ENCODE peak calls at places on chromosomes 5 and 9, in six cellular contexts. One of them, this sample, is unnamed.

GRCh38 chr5:33588654-33589372 is 148.0 kb downstream of the TARS1 start:
- DNase-seq in IMR-90: no peak
- DNase-seq in fibroblast of mammary gland: no peak
- DNase-seq in adrenal gland: no peak
- DNase-seq in gastrocnemius medialis: no peak
- DNase-seq in neural progenitor cell: peak
- DNase-seq in this sample: no peak

GRCh38 chr5:158837908-158838307 is 261.8 kb downstream of the EBF1 start:
- DNase-seq in IMR-90: no peak
- DNase-seq in fibroblast of mammary gland: peak
- DNase-seq in adrenal gland: no peak
- DNase-seq in gastrocnemius medialis: peak
- DNase-seq in neural progenitor cell: no peak
- DNase-seq in this sample: no peak

GRCh38 chr9:130387398-130387797 is 57.4 kb upstream of the ASS1 start:
- DNase-seq in IMR-90: no peak
- DNase-seq in fibroblast of mammary gland: no peak
- DNase-seq in adrenal gland: no peak
- DNase-seq in gastrocnemius medialis: no peak
- DNase-seq in neural progenitor cell: no peak
- DNase-seq in this sample: no peak

GRCh38 chr5:116724971-116725370 is 150.3 kb upstream of the SEMA6A start:
- DNase-seq in IMR-90: no peak
- DNase-seq in fibroblast of mammary gland: no peak
- DNase-seq in adrenal gland: no peak
- DNase-seq in gastrocnemius medialis: no peak
- DNase-seq in neural progenitor cell: no peak
- DNase-seq in this sample: no peak

GRCh38 chr9:137611623-137612609 is 6.4 kb downstream of the ARRDC1 start:
- DNase-seq in IMR-90: peak
- DNase-seq in fibroblast of mammary gland: peak
- DNase-seq in adrenal gland: no peak
- DNase-seq in gastrocnemius medialis: peak
- DNase-seq in neural progenitor cell: no peak
- DNase-seq in this sample: peak

GRCh38 chr9:10050016-10050415 is 562.8 kb downstream of the PTPRD start:
- DNase-seq in IMR-90: peak
- DNase-seq in fibroblast of mammary gland: peak
- DNase-seq in adrenal gland: no peak
- DNase-seq in gastrocnemius medialis: no peak
- DNase-seq in neural progenitor cell: no peak
- DNase-seq in this sample: peak

GRCh38 chr9:37732086-37732744 is 21.4 kb upstream of the TRMT10B start:
- DNase-seq in IMR-90: no peak
- DNase-seq in fibroblast of mammary gland: no peak
- DNase-seq in adrenal gland: no peak
- DNase-seq in gastrocnemius medialis: no peak
- DNase-seq in neural progenitor cell: no peak
- DNase-seq in this sample: no peak

GRCh38 chr9:114034663-114035062 is 43.4 kb downstream of the AMBP start:
- DNase-seq in IMR-90: no peak
- DNase-seq in fibroblast of mammary gland: no peak
- DNase-seq in adrenal gland: no peak
- DNase-seq in gastrocnemius medialis: no peak
- DNase-seq in neural progenitor cell: no peak
- DNase-seq in this sample: no peak

GRCh38 chr9:73081979-73082657 is 69.5 kb upstream of the ANXA1 start:
- DNase-seq in IMR-90: peak
- DNase-seq in fibroblast of mammary gland: peak
- DNase-seq in adrenal gland: no peak
- DNase-seq in gastrocnemius medialis: no peak
- DNase-seq in neural progenitor cell: peak
- DNase-seq in this sample: peak

GRCh38 chr9:37119360-37119759 is 1.0 kb upstream of the ZCCHC7 start:
- DNase-seq in IMR-90: no peak
- DNase-seq in fibroblast of mammary gland: no peak
- DNase-seq in adrenal gland: no peak
- DNase-seq in gastrocnemius medialis: no peak
- DNase-seq in neural progenitor cell: no peak
- DNase-seq in this sample: no peak

GRCh38 chr5:122097391-122097790 is 19.3 kb upstream of the LOX start:
- DNase-seq in IMR-90: no peak
- DNase-seq in fibroblast of mammary gland: no peak
- DNase-seq in adrenal gland: no peak
- DNase-seq in gastrocnemius medialis: no peak
- DNase-seq in neural progenitor cell: no peak
- DNase-seq in this sample: no peak

GRCh38 chr9:79408200-79408599 is 163.6 kb upstream of the TLE4 start:
- DNase-seq in IMR-90: peak
- DNase-seq in fibroblast of mammary gland: no peak
- DNase-seq in adrenal gland: no peak
- DNase-seq in gastrocnemius medialis: no peak
- DNase-seq in neural progenitor cell: no peak
- DNase-seq in this sample: no peak

DNA sequence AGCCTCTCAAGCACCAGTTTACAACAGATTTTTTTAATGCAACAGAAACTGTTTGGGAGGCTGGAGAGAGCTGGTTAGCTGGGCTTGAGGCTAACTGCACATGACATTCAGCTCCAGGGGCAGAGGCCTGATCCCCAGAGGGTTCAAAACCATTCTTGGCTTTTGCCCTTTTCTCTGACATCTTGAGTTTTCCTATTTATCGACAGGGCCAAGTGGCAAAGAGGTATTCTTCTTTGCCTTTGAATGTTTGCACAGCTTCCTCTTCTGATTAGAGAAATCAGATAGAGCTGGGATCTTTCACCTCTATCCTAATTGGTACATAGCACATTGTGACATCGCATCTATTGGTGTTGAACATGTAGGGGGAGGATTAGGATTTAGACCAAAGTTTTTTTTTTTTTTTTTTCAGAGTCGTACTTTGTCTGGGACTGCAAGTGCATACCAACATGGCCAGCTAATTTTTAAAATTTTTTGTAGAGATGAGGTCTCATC is 143.7 kb downstream of the ACTBL2 start:
- DNase-seq in IMR-90: no peak
- DNase-seq in fibroblast of mammary gland: no peak
- DNase-seq in adrenal gland: no peak
- DNase-seq in gastrocnemius medialis: no peak
- DNase-seq in neural progenitor cell: no peak
- DNase-seq in this sample: peak
- H3K4me3 ChIP-seq in IMR-90: no peak
- H3K4me3 ChIP-seq in fibroblast of mammary gland: no peak
- H3K4me3 ChIP-seq in adrenal gland: no peak
- H3K4me3 ChIP-seq in gastrocnemius medialis: no peak
- H3K4me3 ChIP-seq in neural progenitor cell: no peak
- H3K4me3 ChIP-seq in this sample: no peak

GRCh38 chr9:105421864-105422263 is 26.0 kb upstream of the FSD1L start:
- DNase-seq in IMR-90: no peak
- DNase-seq in fibroblast of mammary gland: no peak
- DNase-seq in adrenal gland: no peak
- DNase-seq in gastrocnemius medialis: no peak
- DNase-seq in neural progenitor cell: no peak
- DNase-seq in this sample: no peak

GRCh38 chr9:105421154-105421553 is 26.7 kb upstream of the FSD1L start:
- DNase-seq in IMR-90: peak
- DNase-seq in fibroblast of mammary gland: no peak
- DNase-seq in adrenal gland: no peak
- DNase-seq in gastrocnemius medialis: no peak
- DNase-seq in neural progenitor cell: no peak
- DNase-seq in this sample: no peak

GRCh38 chr9:105431413-105432246 is 16.2 kb upstream of the FSD1L start:
- DNase-seq in IMR-90: no peak
- DNase-seq in fibroblast of mammary gland: no peak
- DNase-seq in adrenal gland: no peak
- DNase-seq in gastrocnemius medialis: peak
- DNase-seq in neural progenitor cell: no peak
- DNase-seq in this sample: no peak

GRCh38 chr9:105426657-105427056 is 21.2 kb upstream of the FSD1L start:
- DNase-seq in IMR-90: no peak
- DNase-seq in fibroblast of mammary gland: no peak
- DNase-seq in adrenal gland: no peak
- DNase-seq in gastrocnemius medialis: no peak
- DNase-seq in neural progenitor cell: no peak
- DNase-seq in this sample: no peak

DNA sequence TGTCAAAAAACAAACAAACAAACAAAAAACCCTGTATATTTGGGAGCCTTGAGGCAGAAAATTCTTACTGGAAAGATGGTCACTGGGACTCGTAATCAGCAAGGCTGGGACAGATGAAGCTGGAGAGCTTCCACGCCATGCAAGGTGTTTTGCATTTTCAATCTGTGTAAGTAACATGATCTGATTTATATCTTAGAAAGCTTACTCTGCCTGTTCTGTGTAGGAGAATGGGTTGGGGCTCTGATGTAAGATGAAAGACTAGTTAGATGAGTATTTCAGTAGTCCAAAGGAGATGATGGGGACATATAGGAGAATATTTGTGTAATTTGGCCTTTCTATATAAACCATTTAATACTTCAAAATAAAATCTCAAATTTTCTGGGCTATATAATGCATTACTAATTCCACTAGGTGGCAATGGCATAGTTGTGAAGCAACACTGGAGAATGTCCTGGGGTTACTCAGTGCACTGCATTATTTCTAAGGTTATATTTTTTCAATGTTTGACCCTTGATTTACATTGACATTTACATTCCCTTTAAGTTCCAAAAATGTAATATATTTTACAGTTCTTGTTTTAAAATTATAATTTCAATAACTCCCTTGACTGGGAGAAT is 21.9 kb upstream of the FSD1L start:
- DNase-seq in IMR-90: peak
- DNase-seq in fibroblast of mammary gland: peak
- DNase-seq in adrenal gland: no peak
- DNase-seq in gastrocnemius medialis: no peak
- DNase-seq in neural progenitor cell: no peak
- DNase-seq in this sample: peak
- TF ChIP-seq CTCF in IMR-90: peak
- TF ChIP-seq CTCF in fibroblast of mammary gland: peak
- TF ChIP-seq CTCF in adrenal gland: peak
- TF ChIP-seq CTCF in gastrocnemius medialis: peak
- TF ChIP-seq CTCF in neural progenitor cell: peak
- TF ChIP-seq CTCF in this sample: peak

DNA sequence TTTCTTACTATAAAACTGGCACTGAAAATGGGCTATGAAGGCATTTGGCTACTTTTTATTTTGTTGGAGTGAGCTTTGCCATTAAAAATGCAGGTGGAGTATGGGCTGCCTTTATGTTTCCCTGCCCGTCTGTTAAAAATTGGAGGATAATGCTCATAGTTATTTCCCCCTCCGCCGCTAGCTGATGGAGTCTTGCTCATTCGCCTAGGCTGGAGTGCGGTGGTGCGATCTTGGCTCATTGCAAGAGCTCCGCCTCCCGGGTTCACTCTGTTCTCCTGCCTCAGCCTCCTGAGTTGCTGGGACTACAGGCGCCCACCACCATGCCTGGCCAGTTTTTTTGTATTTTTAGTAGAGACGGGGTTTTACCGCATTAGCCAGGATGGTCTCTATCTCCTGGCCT is 8.6 kb downstream of the G3BP1 start:
- DNase-seq in IMR-90: no peak
- DNase-seq in fibroblast of mammary gland: no peak
- DNase-seq in adrenal gland: no peak
- DNase-seq in gastrocnemius medialis: no peak
- DNase-seq in neural progenitor cell: no peak
- DNase-seq in this sample: no peak
- H3K4me3 ChIP-seq in IMR-90: no peak
- H3K4me3 ChIP-seq in fibroblast of mammary gland: no peak
- H3K4me3 ChIP-seq in adrenal gland: no peak
- H3K4me3 ChIP-seq in gastrocnemius medialis: no peak
- H3K4me3 ChIP-seq in neural progenitor cell: no peak
- H3K4me3 ChIP-seq in this sample: no peak

GRCh38 chr5:120655828-120656435 is 191.8 kb downstream of the PRR16 start:
- DNase-seq in IMR-90: peak
- DNase-seq in fibroblast of mammary gland: peak
- DNase-seq in adrenal gland: peak
- DNase-seq in gastrocnemius medialis: no peak
- DNase-seq in neural progenitor cell: peak
- DNase-seq in this sample: peak
- TF ChIP-seq CTCF in IMR-90: peak
- TF ChIP-seq CTCF in fibroblast of mammary gland: peak
- TF ChIP-seq CTCF in adrenal gland: peak
- TF ChIP-seq CTCF in gastrocnemius medialis: no peak
- TF ChIP-seq CTCF in neural progenitor cell: peak
- TF ChIP-seq CTCF in this sample: peak